ENCODE peak calls at places on chromosomes 4 and X, in eight cellular contexts. M is AG10803; R is activated CD4-positive, alpha-beta T cell treated with anti-CD3 and anti-CD28 coated beads, Interleukin-2, amount 10 ng/mL, durations not matched to agents 7 days and 5 days; O is AG09319; E is NCI-H2081; K is HFFc6; C is neural progenitor cell; I is RCC 7860. Y is an unnamed sample.
A peak's percentile ranks its signal among the peaks of the same experiment; 100 is the strongest.

GRCh38 chr4:91171217-91171616 is 1044.0 kb downstream of the CCSER1 start:
- DNase-seq in M (no peak), R (no peak), O (no peak), E (peak; percentile 1), K (no peak), C (no peak), I (no peak), Y (no peak)

GRCh38 chrX:389021-389441 is 2.3 kb upstream of the PPP2R3B start:
- DNase-seq in M (no peak), R (no peak), O (no peak), E (no peak), K (no peak), C (no peak), I (no peak), Y (no peak)

GRCh38 chr4:55354648-55355047 is 8.6 kb downstream of the SRD5A3 start:
- DNase-seq in M (no peak), R (no peak), O (no peak), E (no peak), K (no peak), C (no peak), I (no peak), Y (no peak)

GRCh38 chr4:80215449-80216052 is 18.2 kb downstream of the PRDM8 start:
- DNase-seq in M (peak; percentile 57), R (no peak), O (no peak), E (peak; percentile 48), K (peak; percentile 43), C (no peak), I (peak; percentile 47), Y (peak; percentile 36)

GRCh38 chrX:150405576-150405975 is 42.5 kb downstream of the MAMLD1 start:
- DNase-seq in M (no peak), R (no peak), O (no peak), E (no peak), K (no peak), C (no peak), I (no peak), Y (no peak)

GRCh38 chrX:30693999-30694650 is 40.9 kb downstream of the GK start:
- DNase-seq in M (no peak), R (no peak), O (no peak), E (no peak), K (no peak), C (no peak), I (no peak), Y (no peak)

GRCh38 chr4:157521916-157522315 is 301.4 kb downstream of the GRIA2 start:
- DNase-seq in M (no peak), R (no peak), O (no peak), E (no peak), K (no peak), C (no peak), I (no peak), Y (no peak)

GRCh38 chrX:110992611-110993010 is 103.4 kb upstream of the PAK3 start:
- DNase-seq in M (peak; percentile 12), R (peak; percentile 15), O (peak; percentile 1), E (peak; percentile 58), K (no peak), C (peak; percentile 65), I (no peak), Y (no peak)

GRCh38 chr4:158129649-158130048 is 43.2 kb downstream of the GASK1B start:
- DNase-seq in M (peak; percentile 36), R (no peak), O (no peak), E (no peak), K (no peak), C (no peak), I (peak; percentile 85), Y (no peak)

GRCh38 chr4:83213640-83214039 is 71.0 kb downstream of the COQ2 start:
- DNase-seq in M (no peak), R (no peak), O (no peak), E (no peak), K (no peak), C (no peak), I (no peak), Y (no peak)

GRCh38 chr4:73067971-73068394 is 1.5 kb downstream of the COX18 start:
- DNase-seq in M (no peak), R (no peak), O (no peak), E (no peak), K (no peak), C (no peak), I (no peak), Y (no peak)

GRCh38 chrX:53126377-53126776 is 32.4 kb downstream of the KANTR start:
- DNase-seq in M (no peak), R (no peak), O (no peak), E (no peak), K (no peak), C (no peak), I (no peak), Y (no peak)

GRCh38 chrX:69988955-69989394 is 60.8 kb downstream of the AWAT2 start:
- DNase-seq in M (no peak), R (no peak), O (no peak), E (no peak), K (no peak), C (no peak), I (no peak), Y (no peak)

GRCh38 chr4:134747108-134747805 is 545.7 kb upstream of the PABPC4L start:
- DNase-seq in M (no peak), R (no peak), O (no peak), E (no peak), K (no peak), C (no peak), I (no peak), Y (no peak)

GRCh38 chrX:12488220-12488619 is 303.0 kb upstream of the PRPS2 start:
- DNase-seq in M (peak; percentile 4), R (no peak), O (no peak), E (no peak), K (no peak), C (no peak), I (no peak), Y (no peak)

GRCh38 chr4:105859233-105859632 is 36.0 kb upstream of the NPNT start:
- DNase-seq in M (peak; percentile 72), R (no peak), O (peak; percentile 16), E (no peak), K (peak; percentile 65), C (no peak), I (peak; percentile 33), Y (no peak)

GRCh38 chrX:131752493-131753198 is 208.8 kb downstream of the OR13H1 start:
- DNase-seq in M (no peak), R (no peak), O (peak; percentile 78), E (peak; percentile 58), K (no peak), C (no peak), I (no peak), Y (no peak)

GRCh38 chr4:67261971-67262370 is 283.3 kb downstream of the CENPC start:
- DNase-seq in M (no peak), R (no peak), O (no peak), E (no peak), K (no peak), C (no peak), I (no peak), Y (no peak)

GRCh38 chr4:100869266-100869665 is 351.4 kb upstream of the EMCN start:
- DNase-seq in M (no peak), R (no peak), O (no peak), E (no peak), K (no peak), C (no peak), I (no peak), Y (no peak)

GRCh38 chr4:186886759-186887158 is 163.1 kb upstream of the FAT1 start:
- DNase-seq in M (no peak), R (no peak), O (no peak), E (no peak), K (no peak), C (no peak), I (no peak), Y (no peak)

GRCh38 chr4:186876961-186877626 is 153.4 kb upstream of the FAT1 start:
- DNase-seq in M (no peak), R (no peak), O (no peak), E (no peak), K (no peak), C (no peak), I (no peak), Y (no peak)

GRCh38 chr4:169621754-169622481 is 1.5 kb downstream of the CLCN3 start:
- DNase-seq in M (peak; percentile 67), R (peak; percentile 52), O (no peak), E (peak; percentile 34), K (peak; percentile 55), C (no peak), I (peak; percentile 19), Y (peak; percentile 20)

GRCh38 chr4:98557497-98557896 is 100.9 kb downstream of the TSPAN5 start:
- DNase-seq in M (peak; percentile 56), R (no peak), O (no peak), E (no peak), K (no peak), C (no peak), I (no peak), Y (peak; percentile 78)

GRCh38 chrX:80876877-80877276 is 67.2 kb upstream of the BRWD3 start:
- DNase-seq in M (peak; percentile 33), R (no peak), O (no peak), E (peak; percentile 21), K (peak; percentile 16), C (peak; percentile 11), I (peak; percentile 5), Y (peak; percentile 2)

GRCh38 chr4:56424697-56425514 is 10.5 kb downstream of the PPAT start:
- DNase-seq in M (peak; percentile 42), R (peak; percentile 53), O (no peak), E (no peak), K (no peak), C (no peak), I (no peak), Y (no peak)

GRCh38 chrX:132489256-132490085 is 633 bp upstream of the MBNL3 start:
- DNase-seq in M (no peak), R (peak; percentile 61), O (no peak), E (peak; percentile 65), K (peak; percentile 10), C (peak; percentile 66), I (no peak), Y (no peak)

GRCh38 chrX:103734125-103734760 is 23.5 kb downstream of the TMEM31 start:
- DNase-seq in M (peak; percentile 15), R (no peak), O (no peak), E (peak; percentile 91), K (no peak), C (no peak), I (no peak), Y (no peak)

GRCh38 chrX:149314031-149314430 is 191.1 kb downstream of the IDS start:
- DNase-seq in M (peak; percentile 13), R (no peak), O (no peak), E (no peak), K (no peak), C (no peak), I (no peak), Y (no peak)

GRCh38 chr4:105306158-105306781 is 159.6 kb downstream of the TET2 start:
- DNase-seq in M (no peak), R (peak; percentile 39), O (no peak), E (no peak), K (no peak), C (no peak), I (peak; percentile 6), Y (no peak)

GRCh38 chr4:183700407-183700806 is 41.3 kb downstream of the TRAPPC11 start:
- DNase-seq in M (no peak), R (no peak), O (no peak), E (no peak), K (no peak), C (no peak), I (no peak), Y (no peak)

GRCh38 chrX:48531359-48531954 is 8.1 kb upstream of the TBC1D25 start:
- DNase-seq in M (peak; percentile 81), R (no peak), O (peak; percentile 38), E (no peak), K (peak; percentile 70), C (no peak), I (peak; percentile 67), Y (no peak)

GRCh38 chr4:6779667-6780565 is 2.6 kb upstream of the KIAA0232 start:
- DNase-seq in M (peak; percentile 48), R (no peak), O (no peak), E (peak; percentile 62), K (no peak), C (peak; percentile 72), I (no peak), Y (no peak)

GRCh38 chr4:13160906-13161305 is 323.2 kb downstream of the RAB28 start:
- DNase-seq in M (peak; percentile 56), R (no peak), O (no peak), E (peak; percentile 26), K (peak; percentile 18), C (no peak), I (peak; percentile 5), Y (no peak)